ENCODE peak calls at places on chromosome 5, in six cellular contexts. K is HCT116, F is prostate gland, M is transverse colon, Y is Panc1, B is stomach. V is an unnamed sample.
A peak's percentile ranks its signal among the peaks of the same experiment; 100 is the strongest.

GRCh38 chr5:64977779-64978178 is 209.0 kb downstream of the CWC27 start:
- DNase-seq in K (no peak), F (no peak), M (no peak), Y (no peak), B (no peak), V (no peak)

GRCh38 chr5:107669543-107670027 is 1.2 kb downstream of the EFNA5 start:
- DNase-seq in K (no peak), F (peak; percentile 20), M (peak; percentile 48), Y (no peak), B (peak; percentile 39), V (no peak)

GRCh38 chr5:32450952-32451351 is 6.4 kb upstream of the ZFR start:
- DNase-seq in K (peak; percentile 19), F (no peak), M (no peak), Y (no peak), B (no peak), V (no peak)

GRCh38 chr5:168353216-168353957 is 61.9 kb downstream of the WWC1 start:
- DNase-seq in K (no peak), F (peak; percentile 89), M (no peak), Y (no peak), B (peak; percentile 84), V (no peak)

GRCh38 chr5:62093411-62093810 is 212.6 kb upstream of the KIF2A start:
- DNase-seq in K (no peak), F (no peak), M (no peak), Y (no peak), B (no peak), V (no peak)

GRCh38 chr5:151072234-151073025 is 8.4 kb downstream of the TNIP1 start:
- DNase-seq in K (no peak), F (no peak), M (no peak), Y (no peak), B (no peak), V (no peak)

GRCh38 chr5:149849280-149849985 is 95.2 kb downstream of the PDE6A start:
- DNase-seq in K (no peak), F (no peak), M (no peak), Y (no peak), B (no peak), V (no peak)

GRCh38 chr5:891837-892389 is 688 bp downstream of the BRD9 start:
- DNase-seq in K (no peak), F (no peak), M (peak; percentile 29), Y (no peak), B (no peak), V (peak; percentile 11)

GRCh38 chr5:137344723-137345322 is 154.3 kb downstream of the SPOCK1 start:
- DNase-seq in K (peak; percentile 36), F (peak; percentile 33), M (peak; percentile 33), Y (peak; percentile 61), B (peak; percentile 40), V (no peak)

GRCh38 chr5:178115136-178115834 is 2.0 kb downstream of the N4BP3 start:
- DNase-seq in K (no peak), F (no peak), M (no peak), Y (no peak), B (no peak), V (no peak)

DNA sequence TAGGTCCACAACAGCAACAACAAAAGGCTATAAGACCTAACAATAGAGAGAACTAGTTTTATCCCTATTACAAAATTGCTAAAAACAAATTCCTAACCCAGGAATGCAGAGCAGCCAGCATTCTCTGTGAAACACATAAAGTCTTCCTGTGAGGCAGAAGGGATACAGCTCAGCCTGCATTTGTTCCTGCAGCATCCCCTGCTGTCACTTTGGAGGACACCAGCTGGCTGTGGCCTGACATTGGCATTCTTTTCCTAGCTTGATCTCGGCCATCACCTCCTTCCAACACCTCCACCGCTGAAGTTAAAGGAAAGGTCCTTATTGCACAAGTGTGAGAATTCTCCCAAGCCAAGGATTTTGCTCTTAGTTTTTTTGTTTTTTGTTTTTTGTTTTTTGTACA is 186.1 kb downstream of the SNCAIP start:
- DNase-seq in K (no peak), F (no peak), M (no peak), Y (no peak), B (no peak), V (no peak)
- TF ChIP-seq POLR2AphosphoS5 in K (no peak), F (no peak), M (no peak), Y (no peak), B (no peak), V (no peak)

GRCh38 chr5:132300572-132301340 is 6.6 kb downstream of the SLC22A4 start:
- DNase-seq in K (no peak), F (peak; percentile 51), M (peak; percentile 29), Y (no peak), B (no peak), V (no peak)

GRCh38 chr5:132302413-132302812 is 8.2 kb downstream of the SLC22A4 start:
- DNase-seq in K (no peak), F (no peak), M (no peak), Y (no peak), B (no peak), V (no peak)

GRCh38 chr5:132299901-132300300 is 5.7 kb downstream of the SLC22A4 start:
- DNase-seq in K (no peak), F (no peak), M (no peak), Y (no peak), B (no peak), V (no peak)

GRCh38 chr5:132303589-132303988 is 9.4 kb downstream of the SLC22A4 start:
- DNase-seq in K (no peak), F (no peak), M (no peak), Y (no peak), B (no peak), V (no peak)

DNA sequence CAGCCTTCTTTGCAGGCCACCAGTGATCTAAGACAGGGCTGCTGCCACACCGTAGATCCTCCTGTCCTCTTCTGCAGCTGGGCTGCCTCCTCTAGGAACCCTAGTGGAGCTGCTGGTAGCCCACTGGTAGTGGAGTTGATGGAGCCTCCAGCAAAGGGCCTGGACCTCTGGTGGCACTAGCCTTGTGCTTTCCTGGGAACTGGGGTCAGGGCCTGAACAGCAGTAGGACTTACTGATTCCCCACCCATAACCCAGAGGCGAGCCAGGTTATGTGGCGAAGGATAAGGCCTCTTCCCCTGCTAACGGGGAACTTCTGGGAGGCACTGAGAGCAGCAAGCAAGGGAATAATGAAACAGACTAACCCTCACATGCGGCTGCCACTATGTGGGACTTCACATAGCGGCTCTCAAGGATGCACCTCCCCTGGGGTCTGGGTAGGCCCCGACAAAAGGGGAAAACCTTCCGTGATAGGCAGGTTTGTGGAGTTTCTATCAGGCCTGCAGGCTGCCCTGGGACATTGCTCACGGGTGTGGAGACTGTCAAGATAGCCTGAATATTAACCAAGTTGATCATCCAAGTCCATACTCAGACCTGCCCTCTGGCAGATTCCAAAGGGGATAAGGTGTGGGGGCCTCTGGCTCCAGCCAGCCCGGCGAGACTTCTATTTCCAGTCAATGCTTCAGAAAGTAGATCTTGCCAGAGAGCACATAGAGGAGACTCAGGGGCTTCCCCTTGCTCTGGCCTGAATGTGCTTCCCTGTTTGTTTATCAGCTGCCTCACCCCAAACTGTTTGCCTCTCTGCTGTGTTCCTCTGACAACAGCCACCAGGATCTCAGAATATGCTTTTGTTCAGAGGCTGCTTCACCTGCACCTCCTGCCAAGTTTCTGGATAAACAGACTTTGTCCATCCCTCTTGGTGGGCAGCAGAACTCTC is 7.4 kb downstream of the SLC22A4 start:
- DNase-seq in K (no peak), F (peak; percentile 80), M (peak; percentile 43), Y (no peak), B (peak; percentile 46), V (no peak)
- TF ChIP-seq CTCF in K (no peak), F (no peak), M (no peak), Y (no peak), B (no peak), V (no peak)

GRCh38 chr5:81233080-81233634 is at the start of gene CKMT2:
- DNase-seq in K (no peak), F (peak; percentile 49), M (peak; percentile 57), Y (no peak), B (peak; percentile 84), V (no peak)
- H3K4me3 ChIP-seq in K (no peak within 1 kb of the TSS), F (peak within 1 kb of the TSS; percentile 32), M (peak within 1 kb of the TSS; percentile 42), Y (no peak within 1 kb of the TSS), B (peak within 1 kb of the TSS; percentile 30), V (no peak within 1 kb of the TSS)

GRCh38 chr5:15026944-15027343 is 155.4 kb upstream of the ANKH start:
- DNase-seq in K (no peak), F (no peak), M (no peak), Y (no peak), B (no peak), V (no peak)
- TF ChIP-seq POLR2AphosphoS5 in K (no peak), F (no peak), M (no peak), Y (no peak), B (no peak), V (no peak)

DNA sequence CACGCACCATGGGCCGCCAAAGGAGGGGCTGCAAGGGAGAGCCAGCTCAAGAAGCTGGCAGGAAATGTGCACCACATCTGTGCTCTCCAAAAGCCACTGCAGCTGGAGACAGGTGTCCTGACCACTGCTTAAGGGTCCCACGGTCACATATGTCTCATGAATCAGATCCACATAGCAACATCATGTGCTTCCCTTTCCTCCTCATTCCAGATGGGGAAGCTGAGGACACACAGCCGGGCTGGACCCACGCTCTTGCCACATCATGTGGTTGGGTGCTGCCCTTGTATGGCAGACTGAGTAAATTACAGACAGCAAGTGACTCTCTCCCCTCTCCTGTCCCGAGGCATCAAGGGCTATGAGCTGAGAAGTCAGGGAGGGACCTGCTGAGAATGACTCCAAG is 58.3 kb downstream of the NSUN2 start:
- DNase-seq in K (no peak), F (no peak), M (no peak), Y (no peak), B (no peak), V (peak; percentile 59)
- TF ChIP-seq CTCF in K (no peak), F (no peak), M (no peak), Y (peak; percentile 19), B (no peak), V (no peak)

DNA sequence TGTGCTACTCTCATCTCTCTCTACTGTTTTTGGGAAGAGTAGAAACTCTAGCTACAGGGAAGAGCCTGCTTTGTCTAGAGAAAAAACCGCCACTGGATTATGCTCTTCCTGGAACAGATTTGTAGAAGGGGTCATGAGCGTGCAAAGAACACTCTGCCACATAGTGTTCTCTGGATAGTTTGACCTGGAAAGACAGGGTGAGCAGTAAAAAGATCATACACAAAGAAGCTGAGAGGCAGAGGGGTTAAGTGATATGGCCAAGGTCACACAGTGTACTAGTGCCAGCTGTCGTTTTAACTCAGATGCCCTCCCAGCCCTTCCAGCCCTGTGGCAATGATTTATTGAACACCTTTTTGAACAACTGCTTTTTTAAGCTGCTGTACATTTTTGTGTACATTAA is 182.2 kb downstream of the NNT start:
- DNase-seq in K (no peak), F (no peak), M (no peak), Y (no peak), B (no peak), V (no peak)
- H3K4me3 ChIP-seq in K (no peak overlapping the region), F (no peak overlapping the region), M (no peak overlapping the region), Y (no peak overlapping the region), B (no peak overlapping the region), V (no peak overlapping the region)

DNA sequence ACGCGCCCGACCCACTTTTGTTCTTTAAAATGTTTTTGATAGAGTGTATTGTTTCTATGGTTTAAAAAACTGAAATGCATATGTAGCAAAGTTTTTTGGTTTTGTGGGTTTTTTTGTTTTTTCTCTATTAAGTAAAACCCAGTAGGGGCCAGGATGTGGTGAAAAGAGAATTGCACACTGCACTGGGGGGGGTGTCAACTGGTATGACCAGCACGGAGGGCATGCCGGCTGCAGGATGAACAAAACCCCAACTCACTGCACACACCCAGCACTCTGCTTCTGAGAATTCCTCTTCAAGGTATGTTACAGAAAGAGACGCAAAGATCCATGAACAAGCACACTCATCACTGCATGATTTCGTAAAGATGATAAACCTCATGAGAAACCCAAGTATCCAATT is 75.0 kb downstream of the STK10 start:
- DNase-seq in K (no peak), F (no peak), M (peak; percentile 53), Y (no peak), B (no peak), V (peak; percentile 94)
- TF ChIP-seq POLR2AphosphoS5 in K (no peak), F (no peak), M (no peak), Y (no peak), B (no peak), V (peak; percentile 44)

V was measured in HL-60.